ENCODE peak calls at places on chromosomes 5 and 9, in five cellular contexts. Q is OCI-LY7, T is endothelial cell of umbilical vein, N is spleen, U is dorsolateral prefrontal cortex. E is an unnamed sample.

GRCh38 chr9:37938121-37938906 is 34.4 kb upstream of the SLC25A51 start:
- DNase-seq in U (no peak), Q (no peak), T (peak), N (no peak), E (peak)

GRCh38 chr5:94240616-94241287 is 377.7 kb downstream of the KIAA0825 start:
- DNase-seq in Q (no peak), N (no peak), U (no peak), T (no peak), E (no peak)

GRCh38 chr5:136164226-136164625 is 28.7 kb downstream of the SMIM32 start:
- DNase-seq in U (no peak), N (no peak), T (no peak), Q (peak), E (no peak)

GRCh38 chr9:136051568-136052432 is 43.3 kb downstream of the NACC2 start:
- DNase-seq in N (peak), Q (no peak), T (peak), U (peak), E (peak)

GRCh38 chr9:120482424-120483186 is 97.4 kb downstream of the CDK5RAP2 start:
- DNase-seq in N (no peak), T (no peak), Q (no peak), U (no peak), E (no peak)

GRCh38 chr5:37774912-37775483 is 64.8 kb downstream of the GDNF start:
- DNase-seq in U (no peak), Q (peak), N (no peak), T (no peak), E (peak)

GRCh38 chr9:135183069-135183468 is 95.6 kb downstream of the OLFM1 start:
- DNase-seq in N (no peak), Q (no peak), T (no peak), U (no peak), E (no peak)

GRCh38 chr9:89491688-89492087 is 6.2 kb downstream of the SEMA4D start:
- DNase-seq in N (no peak), T (no peak), U (no peak), Q (no peak), E (no peak)

GRCh38 chr9:133127340-133127981 is 6.4 kb upstream of the RALGDS start:
- DNase-seq in T (no peak), U (no peak), N (no peak), Q (no peak), E (no peak)

GRCh38 chr9:126676685-126677143 is 63.0 kb downstream of the LMX1B start:
- DNase-seq in T (no peak), Q (no peak), N (no peak), U (no peak), E (peak)

GRCh38 chr5:149283611-149284480 is 12.2 kb downstream of the AFAP1L1 start:
- DNase-seq in N (no peak), U (no peak), Q (no peak), T (no peak), E (no peak)

GRCh38 chr5:142316051-142316450 is 8.8 kb downstream of the SPRY4 start:
- DNase-seq in T (peak), U (no peak), N (no peak), Q (no peak), E (no peak)

GRCh38 chr5:172793577-172794488 is 22.8 kb upstream of the DUSP1 start:
- DNase-seq in U (no peak), T (no peak), Q (no peak), N (no peak), E (no peak)

GRCh38 chr9:92196909-92197308 is 81.7 kb upstream of the SPTLC1 start:
- DNase-seq in N (no peak), Q (no peak), T (no peak), U (no peak), E (no peak)

GRCh38 chr9:94928696-94929372 is 202.3 kb downstream of the AOPEP start:
- DNase-seq in Q (no peak), U (no peak), N (no peak), T (peak), E (no peak)

GRCh38 chr5:176700239-176700847 is 53.1 kb downstream of the TSPAN17 start:
- DNase-seq in T (peak), U (peak), Q (peak), N (no peak), E (peak)

GRCh38 chr5:12023614-12024241 is 119.5 kb upstream of the CTNND2 start:
- DNase-seq in T (peak), N (no peak), Q (peak), U (no peak), E (peak)

GRCh38 chr9:112069318-112070169 is 105.6 kb downstream of the SUSD1 start:
- DNase-seq in U (no peak), T (no peak), N (no peak), Q (peak), E (no peak)

GRCh38 chr5:43338856-43339255 is 25.6 kb upstream of the HMGCS1 start:
- DNase-seq in U (no peak), Q (no peak), T (no peak), N (no peak), E (no peak)

GRCh38 chr5:133140311-133140710 is 88.5 kb downstream of the HSPA4 start:
- DNase-seq in U (no peak), N (no peak), T (no peak), Q (no peak), E (no peak)

GRCh38 chr5:133145436-133146143 is 93.8 kb downstream of the HSPA4 start:
- DNase-seq in Q (no peak), U (no peak), T (no peak), N (no peak), E (no peak)

GRCh38 chr5:133144245-133144981 is 92.6 kb downstream of the HSPA4 start:
- DNase-seq in U (no peak), T (no peak), Q (no peak), N (no peak), E (no peak)

GRCh38 chr5:133147411-133147810 is 95.6 kb downstream of the HSPA4 start:
- DNase-seq in Q (no peak), T (no peak), N (no peak), U (peak), E (no peak)

DNA sequence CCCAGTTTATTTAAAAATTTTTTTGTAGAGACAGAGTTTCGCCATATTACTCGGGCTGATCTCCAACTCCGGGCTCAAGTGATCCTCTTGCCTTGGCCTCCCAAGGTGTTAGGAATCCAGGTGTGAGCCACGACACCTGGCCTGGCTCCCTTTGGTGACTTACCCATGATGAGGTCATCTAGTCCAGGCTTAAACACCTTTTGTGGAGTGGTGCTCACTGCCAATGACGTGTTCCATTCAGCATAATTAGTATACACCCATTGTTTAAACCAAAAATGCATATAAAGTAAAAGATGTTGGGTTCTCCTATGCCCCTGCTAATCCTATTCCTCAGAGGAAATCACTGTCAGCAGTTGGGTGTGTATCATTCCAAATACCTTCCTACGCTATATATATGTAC is 91.0 kb downstream of the HSPA4 start:
- DNase-seq in U (no peak), T (no peak), Q (no peak), N (no peak), E (no peak)
- H3K27ac ChIP-seq in U (no peak), T (no peak), Q (no peak), N (no peak), E (no peak)

GRCh38 chr9:3398232-3398648 is 127.6 kb downstream of the RFX3 start:
- DNase-seq in Q (peak), U (no peak), N (no peak), T (no peak), E (no peak)

GRCh38 chr9:3397726-3398125 is 128.1 kb downstream of the RFX3 start:
- DNase-seq in U (no peak), Q (peak), N (no peak), T (no peak), E (no peak)

GRCh38 chr9:3403315-3403714 is 122.5 kb downstream of the RFX3 start:
- DNase-seq in Q (no peak), U (no peak), N (no peak), T (no peak), E (no peak)

GRCh38 chr9:3401556-3401955 is 124.2 kb downstream of the RFX3 start:
- DNase-seq in N (no peak), T (no peak), Q (no peak), U (no peak), E (peak)
- H3K27ac ChIP-seq in N (no peak), T (no peak), Q (no peak), U (no peak), E (peak)

GRCh38 chr9:130022566-130023146 is 20.3 kb downstream of the FNBP1 start:
- DNase-seq in N (no peak), U (no peak), T (no peak), Q (no peak), E (no peak)
- H3K27ac ChIP-seq in N (peak), U (no peak), T (no peak), Q (peak), E (no peak)

GRCh38 chr5:127302509-127302908 is 11.9 kb downstream of the MEGF10 start:
- DNase-seq in N (no peak), Q (no peak), T (no peak), U (no peak), E (no peak)

GRCh38 chr5:127297348-127298035 is 6.9 kb downstream of the MEGF10 start:
- DNase-seq in N (no peak), U (no peak), Q (no peak), T (no peak), E (no peak)

GRCh38 chr5:127298623-127299022 is 8.0 kb downstream of the MEGF10 start:
- DNase-seq in U (peak), Q (no peak), N (no peak), T (no peak), E (peak)

GRCh38 chr5:127298036-127298429 is 7.4 kb downstream of the MEGF10 start:
- DNase-seq in T (no peak), N (no peak), Q (no peak), U (no peak), E (no peak)

DNA sequence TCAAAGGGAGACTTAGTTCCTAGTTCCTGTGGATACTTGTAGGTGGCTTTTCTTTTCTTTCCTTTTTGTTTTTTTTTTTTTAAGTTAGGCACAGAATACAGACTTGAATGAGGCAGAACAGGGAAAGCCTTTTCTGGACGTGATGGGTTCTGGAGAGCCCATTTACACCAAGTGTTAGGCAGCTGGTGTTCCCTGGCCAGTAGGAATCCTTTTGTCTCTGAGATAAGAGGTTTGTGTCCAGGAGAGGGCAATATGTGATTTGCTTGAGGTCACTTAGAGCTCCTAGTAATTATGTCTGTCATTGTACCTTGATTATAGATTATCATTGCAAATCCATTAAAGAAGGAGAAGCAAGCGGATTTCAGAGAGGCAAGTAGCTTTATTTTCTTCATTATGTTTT is 9.1 kb downstream of the MEGF10 start:
- DNase-seq in U (no peak), T (no peak), N (no peak), Q (no peak), E (peak)
- H3K27ac ChIP-seq in U (peak), T (no peak), N (no peak), Q (no peak), E (no peak)

DNA sequence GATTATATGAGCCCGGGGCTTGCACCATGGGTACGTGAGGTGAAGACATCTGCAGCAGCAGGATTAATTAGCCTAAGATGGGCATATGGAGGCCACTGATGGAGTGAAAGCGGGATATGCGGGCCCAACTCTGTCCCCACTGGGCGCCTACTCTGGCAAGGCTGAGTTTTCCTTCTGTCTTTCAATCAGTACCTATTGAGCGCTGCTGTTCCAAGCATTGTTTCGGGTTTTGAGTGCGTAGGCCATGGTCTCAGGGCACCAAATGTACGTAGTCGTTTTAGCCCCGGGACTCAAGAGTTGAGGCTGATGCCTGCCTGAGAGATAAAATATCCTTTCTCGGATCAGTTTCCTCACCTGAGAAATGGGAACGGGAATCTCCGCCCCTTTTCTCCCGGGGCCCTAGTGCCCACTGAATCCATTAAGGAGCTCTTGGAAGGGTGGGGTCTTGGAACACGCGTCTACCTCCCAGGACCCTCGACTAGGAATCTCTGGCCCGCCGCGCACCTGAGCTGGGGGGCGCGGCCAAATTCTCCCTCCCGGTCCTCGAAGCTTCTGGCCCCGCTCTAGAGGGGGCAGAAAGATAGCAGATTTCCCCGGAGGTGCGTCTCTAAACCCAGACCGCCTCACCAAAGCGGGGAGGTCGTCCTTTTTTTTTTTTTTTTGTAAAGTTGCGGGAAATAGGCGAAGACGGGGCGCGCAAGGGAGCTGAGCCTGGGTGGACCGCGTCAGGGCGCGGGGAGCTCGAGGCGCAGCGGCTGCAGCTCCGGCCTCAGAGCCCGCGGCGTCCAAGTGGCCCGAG is 544 bp upstream of the CXXC5 start:
- DNase-seq in U (no peak), T (no peak), Q (no peak), N (no peak), E (peak)
- H3K27ac ChIP-seq in U (peak), T (no peak), Q (peak), N (peak), E (no peak)

GRCh38 chr9:18498947-18499585 is 25.1 kb downstream of the ADAMTSL1 start:
- DNase-seq in Q (no peak), T (no peak), N (no peak), U (no peak), E (no peak)
- H3K27ac ChIP-seq in Q (no peak), T (no peak), N (no peak), U (no peak), E (no peak)